ENCODE peak calls at places on chromosome 6, in nine cellular contexts. K is lower lobe of right lung, P is GM13977, V is A673, I is sigmoid colon, N is vagina, R is GM13976, G is coronary artery, Z is endothelial cell. J is an unnamed sample.
A peak's percentile ranks its signal among the peaks of the same experiment; 100 is the strongest.

GRCh38 chr6:100892116-100892515 is 11.0 kb upstream of the ASCC3 start:
- DNase-seq in P (no peak), Z (no peak), N (no peak), I (no peak), K (no peak), R (no peak), G (no peak), V (no peak), J (no peak)

GRCh38 chr6:151041686-151042085 is 176.2 kb downstream of the MTHFD1L start:
- DNase-seq in P (no peak), G (no peak), K (no peak), N (no peak), V (no peak), I (no peak), R (no peak), Z (no peak), J (no peak)

GRCh38 chr6:48755315-48755714 is 644.3 kb upstream of the PTCHD4 start:
- DNase-seq in N (no peak), I (no peak), K (no peak), Z (no peak), P (no peak), G (no peak), R (no peak), V (no peak), J (no peak)

GRCh38 chr6:127933852-127934840 is 33.3 kb upstream of the THEMIS start:
- DNase-seq in V (no peak), I (no peak), R (no peak), P (no peak), K (no peak), G (no peak), Z (no peak), N (no peak), J (no peak)

GRCh38 chr6:150604467-150604866 is 4.8 kb downstream of the PLEKHG1 start:
- DNase-seq in P (no peak), I (no peak), K (no peak), V (no peak), N (no peak), Z (no peak), G (no peak), R (no peak), J (no peak)

GRCh38 chr6:138104618-138105213 is 2.5 kb downstream of the PERP start:
- DNase-seq in V (no peak), P (no peak), Z (no peak), I (no peak), R (no peak), G (no peak), K (no peak), N (no peak), J (no peak)

GRCh38 chr6:135876048-135876447 is 24.5 kb downstream of the PDE7B start:
- DNase-seq in P (no peak), G (no peak), N (no peak), I (no peak), V (no peak), Z (no peak), R (no peak), K (no peak), J (no peak)

GRCh38 chr6:84967389-84967788 is 203.0 kb upstream of the TBX18 start:
- DNase-seq in R (peak; percentile 7), N (no peak), V (peak; percentile 81), K (no peak), Z (peak; percentile 10), G (no peak), I (no peak), P (no peak), J (no peak)

GRCh38 chr6:20487669-20488375 is 46.4 kb upstream of the CDKAL1 start:
- DNase-seq in K (no peak), V (no peak), R (no peak), Z (no peak), I (no peak), N (no peak), P (no peak), G (no peak), J (no peak)

GRCh38 chr6:32484614-32484998 is 44.9 kb downstream of the HLA-DRA start:
- DNase-seq in P (no peak), I (no peak), K (no peak), Z (no peak), G (no peak), R (no peak), V (no peak), N (no peak), J (no peak)

GRCh38 chr6:90298459-90299053 is 1.9 kb upstream of the BACH2 start:
- DNase-seq in R (no peak), N (no peak), Z (no peak), I (no peak), V (no peak), K (no peak), P (no peak), G (no peak), J (no peak)

GRCh38 chr6:90399970-90400369 is 103.3 kb upstream of the BACH2 start:
- DNase-seq in P (no peak), I (no peak), K (no peak), G (no peak), Z (no peak), R (no peak), V (no peak), N (no peak), J (no peak)

GRCh38 chr6:11810854-11811643 is 32.4 kb upstream of the ADTRP start:
- DNase-seq in Z (no peak), G (no peak), N (no peak), V (peak; percentile 81), K (no peak), I (no peak), P (no peak), R (no peak), J (no peak)

GRCh38 chr6:88813045-88813444 is 150.4 kb downstream of the RNGTT start:
- DNase-seq in V (no peak), N (no peak), I (no peak), G (no peak), Z (no peak), P (no peak), K (no peak), R (no peak), J (no peak)

GRCh38 chr6:109456710-109457595 is 1.4 kb upstream of the MICAL1 start:
- DNase-seq in K (peak; percentile 69), P (no peak), I (peak; percentile 82), V (no peak), Z (no peak), N (no peak), G (peak; percentile 91), R (no peak), J (no peak)

GRCh38 chr6:45704056-45704790 is 311.4 kb downstream of the CLIC5 start:
- DNase-seq in P (no peak), V (no peak), G (no peak), N (no peak), K (no peak), Z (no peak), R (no peak), I (no peak), J (no peak)

GRCh38 chr6:141677598-141678211 is 455.0 kb upstream of the GJE1 start:
- DNase-seq in V (peak; percentile 76), N (no peak), P (no peak), Z (peak; percentile 12), I (no peak), G (no peak), K (no peak), R (no peak), J (no peak)

GRCh38 chr6:48087448-48087847 is 23.5 kb downstream of the PTCHD4 start:
- DNase-seq in N (no peak), R (no peak), G (no peak), K (no peak), Z (no peak), V (peak; percentile 39), P (no peak), I (no peak), J (no peak)

GRCh38 chr6:53330137-53330536 is 18.6 kb downstream of the ELOVL5 start:
- DNase-seq in R (no peak), K (no peak), I (no peak), P (no peak), Z (no peak), G (no peak), N (no peak), V (no peak), J (no peak)

DNA sequence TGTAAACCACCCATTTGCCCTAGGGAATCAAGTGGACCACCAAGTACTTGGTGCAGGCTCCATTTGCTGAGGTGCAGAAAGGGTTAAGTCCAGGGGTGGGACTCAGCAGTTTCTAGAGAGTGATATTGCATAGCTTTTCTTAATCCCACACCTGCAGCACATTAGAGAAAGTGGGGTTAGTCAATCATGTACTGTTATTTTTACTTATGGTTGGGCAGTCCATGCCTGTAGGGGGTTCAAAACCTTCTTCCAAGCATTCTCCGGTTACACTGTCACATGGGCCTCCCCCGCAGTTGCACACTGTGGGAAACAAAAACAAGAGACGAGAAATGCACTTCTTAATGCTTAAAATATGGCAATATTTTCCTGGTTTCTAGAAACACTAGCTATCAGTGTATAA is 65.5 kb downstream of the LAMA4 start:
- DNase-seq in R (no peak), N (no peak), G (no peak), I (no peak), V (peak; percentile 6), P (no peak), Z (no peak), K (no peak), J (no peak)
- TF ChIP-seq CTCF in R (no peak), N (no peak), G (no peak), I (no peak), V (no peak), P (no peak), Z (no peak), K (no peak), J (no peak)

GRCh38 chr6:70103798-70104197 is 199.1 kb downstream of the COL9A1 start:
- DNase-seq in V (no peak), R (no peak), G (no peak), K (no peak), I (no peak), Z (no peak), P (no peak), N (no peak), J (no peak)
- TF ChIP-seq CTCF in V (peak; percentile 64), R (no peak), G (no peak), K (peak; percentile 35), I (no peak), Z (peak; percentile 66), P (peak; percentile 21), N (no peak), J (peak; percentile 64)

DNA sequence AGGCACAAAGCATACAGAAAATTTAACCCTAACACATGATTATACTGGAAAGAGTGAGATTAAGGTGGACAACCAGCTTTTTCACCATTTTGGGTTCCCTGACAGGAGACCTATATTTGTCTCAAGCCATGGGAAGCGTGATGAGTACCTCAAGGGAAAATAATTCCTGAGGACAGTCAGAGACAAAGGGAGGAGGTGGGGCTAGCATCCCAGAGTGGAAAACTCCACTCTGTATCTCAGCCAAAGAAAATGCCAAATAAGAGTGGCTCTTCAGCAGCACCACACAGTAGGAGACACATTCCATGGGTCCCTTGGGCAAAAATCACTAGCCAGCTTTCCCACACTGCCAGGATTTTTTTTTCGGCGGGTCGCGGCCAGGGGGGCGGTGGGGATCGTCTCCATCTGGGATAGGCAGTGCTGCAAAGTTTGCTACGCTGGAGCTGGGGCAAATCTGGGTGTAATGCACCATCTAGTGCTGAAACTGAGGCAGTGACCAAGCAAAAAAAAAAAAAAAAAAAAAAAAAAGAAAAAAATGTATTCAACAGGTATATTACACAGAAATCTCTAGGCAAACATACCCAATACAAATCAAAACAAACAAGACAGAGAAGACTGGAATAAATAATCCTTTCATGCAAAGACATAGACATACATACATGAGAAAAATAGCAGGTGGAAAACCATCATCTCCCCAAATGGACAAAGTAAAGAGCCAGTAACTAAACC is 77.3 kb upstream of the SLC35F1 start:
- DNase-seq in V (peak; percentile 71), R (peak; percentile 30), Z (peak; percentile 65), P (peak; percentile 34), N (no peak), K (no peak), G (no peak), I (no peak), J (no peak)
- TF ChIP-seq CTCF in V (peak; percentile 74), R (peak; percentile 18), Z (peak; percentile 57), P (peak; percentile 55), N (no peak), K (no peak), G (no peak), I (no peak), J (peak; percentile 83)

GRCh38 chr6:56372621-56373020 is 125.2 kb upstream of the COL21A1 start:
- DNase-seq in K (no peak), Z (no peak), V (no peak), I (no peak), P (no peak), G (no peak), N (no peak), R (no peak), J (no peak)
- TF ChIP-seq CTCF in K (no peak), Z (no peak), V (no peak), I (no peak), P (no peak), G (no peak), N (no peak), R (no peak), J (no peak)